ENCODE peak calls at places on chromosomes 11 and 22, in eight cellular contexts. One of them, this sample, is unnamed.

GRCh38 chr11:100682247-100682969 is 4.7 kb upstream of the ARHGAP42 start:
- DNase-seq in lower lobe of right lung: no peak
- DNase-seq in cardiac muscle cell: no peak
- DNase-seq in tibial nerve: no peak
- DNase-seq in astrocyte of the cerebellum: no peak
- DNase-seq in RWPE1: peak; percentile 18
- DNase-seq in HFF-Myc: no peak
- DNase-seq in K562: no peak
- DNase-seq in this sample: no peak

GRCh38 chr11:102269927-102270326 is 47.4 kb upstream of the BIRC3 start:
- DNase-seq in lower lobe of right lung: no peak
- DNase-seq in K562: no peak
- DNase-seq in RWPE1: peak; percentile 74
- DNase-seq in astrocyte of the cerebellum: no peak
- DNase-seq in tibial nerve: no peak
- DNase-seq in HFF-Myc: no peak
- DNase-seq in cardiac muscle cell: no peak
- DNase-seq in this sample: no peak

GRCh38 chr11:125951731-125952130 is 5.9 kb downstream of the VSIG10L2 start:
- DNase-seq in tibial nerve: no peak
- DNase-seq in HFF-Myc: no peak
- DNase-seq in lower lobe of right lung: no peak
- DNase-seq in RWPE1: no peak
- DNase-seq in cardiac muscle cell: no peak
- DNase-seq in K562: no peak
- DNase-seq in astrocyte of the cerebellum: no peak
- DNase-seq in this sample: no peak

GRCh38 chr11:130358398-130358797 is 43.7 kb upstream of the ZBTB44 start:
- DNase-seq in HFF-Myc: no peak
- DNase-seq in K562: no peak
- DNase-seq in astrocyte of the cerebellum: no peak
- DNase-seq in RWPE1: no peak
- DNase-seq in cardiac muscle cell: no peak
- DNase-seq in tibial nerve: no peak
- DNase-seq in lower lobe of right lung: no peak
- DNase-seq in this sample: no peak

GRCh38 chr11:34633990-34634725 is 13.3 kb downstream of the EHF start:
- DNase-seq in K562: no peak
- DNase-seq in cardiac muscle cell: no peak
- DNase-seq in lower lobe of right lung: no peak
- DNase-seq in HFF-Myc: no peak
- DNase-seq in astrocyte of the cerebellum: no peak
- DNase-seq in RWPE1: no peak
- DNase-seq in tibial nerve: peak; percentile 38
- DNase-seq in this sample: no peak

GRCh38 chr11:14908214-14908880 is 16.3 kb upstream of the CYP2R1 start:
- DNase-seq in K562: peak; percentile 49
- DNase-seq in lower lobe of right lung: no peak
- DNase-seq in tibial nerve: peak; percentile 19
- DNase-seq in HFF-Myc: no peak
- DNase-seq in astrocyte of the cerebellum: no peak
- DNase-seq in RWPE1: peak; percentile 48
- DNase-seq in cardiac muscle cell: peak; percentile 44
- DNase-seq in this sample: no peak

GRCh38 chr11:76234704-76235232 is 28.5 kb upstream of the WNT11 start:
- DNase-seq in HFF-Myc: no peak
- DNase-seq in lower lobe of right lung: peak; percentile 62
- DNase-seq in RWPE1: no peak
- DNase-seq in K562: no peak
- DNase-seq in astrocyte of the cerebellum: no peak
- DNase-seq in cardiac muscle cell: no peak
- DNase-seq in tibial nerve: peak; percentile 46
- DNase-seq in this sample: no peak

GRCh38 chr11:73252577-73253191 is 19.5 kb upstream of the P2RY6 start:
- DNase-seq in cardiac muscle cell: peak; percentile 68
- DNase-seq in lower lobe of right lung: no peak
- DNase-seq in RWPE1: no peak
- DNase-seq in tibial nerve: no peak
- DNase-seq in K562: peak; percentile 35
- DNase-seq in HFF-Myc: no peak
- DNase-seq in astrocyte of the cerebellum: no peak
- DNase-seq in this sample: no peak

GRCh38 chr22:37848587-37849088 is 581 bp upstream of the EIF3L start:
- DNase-seq in cardiac muscle cell: no peak
- DNase-seq in HFF-Myc: no peak
- DNase-seq in tibial nerve: no peak
- DNase-seq in RWPE1: peak; percentile 31
- DNase-seq in K562: no peak
- DNase-seq in astrocyte of the cerebellum: no peak
- DNase-seq in lower lobe of right lung: no peak
- DNase-seq in this sample: no peak

GRCh38 chr22:40602231-40602630 is 34.3 kb downstream of the MRTFA start:
- DNase-seq in lower lobe of right lung: no peak
- DNase-seq in cardiac muscle cell: no peak
- DNase-seq in K562: no peak
- DNase-seq in astrocyte of the cerebellum: no peak
- DNase-seq in RWPE1: no peak
- DNase-seq in HFF-Myc: no peak
- DNase-seq in tibial nerve: no peak
- DNase-seq in this sample: no peak

GRCh38 chr11:73988227-73988626 is 5.6 kb upstream of the UCP2 start:
- DNase-seq in astrocyte of the cerebellum: no peak
- DNase-seq in cardiac muscle cell: no peak
- DNase-seq in K562: no peak
- DNase-seq in HFF-Myc: no peak
- DNase-seq in lower lobe of right lung: no peak
- DNase-seq in RWPE1: no peak
- DNase-seq in tibial nerve: no peak
- DNase-seq in this sample: no peak

GRCh38 chr11:17734986-17735822 is 623 bp downstream of the KCNC1 start:
- DNase-seq in lower lobe of right lung: peak; percentile 68
- DNase-seq in HFF-Myc: no peak
- DNase-seq in astrocyte of the cerebellum: peak; percentile 39
- DNase-seq in cardiac muscle cell: peak; percentile 94
- DNase-seq in K562: peak; percentile 71
- DNase-seq in RWPE1: peak; percentile 68
- DNase-seq in tibial nerve: peak; percentile 24
- DNase-seq in this sample: no peak

GRCh38 chr11:78339483-78339882 is 78.1 kb downstream of the GAB2 start:
- DNase-seq in HFF-Myc: no peak
- DNase-seq in astrocyte of the cerebellum: no peak
- DNase-seq in tibial nerve: no peak
- DNase-seq in K562: peak; percentile 27
- DNase-seq in RWPE1: no peak
- DNase-seq in cardiac muscle cell: no peak
- DNase-seq in lower lobe of right lung: no peak
- DNase-seq in this sample: no peak

GRCh38 chr11:113774174-113774503 is 647 bp upstream of the ZW10 start:
- DNase-seq in K562: no peak
- DNase-seq in astrocyte of the cerebellum: no peak
- DNase-seq in HFF-Myc: no peak
- DNase-seq in lower lobe of right lung: no peak
- DNase-seq in cardiac muscle cell: no peak
- DNase-seq in RWPE1: no peak
- DNase-seq in tibial nerve: no peak
- DNase-seq in this sample: no peak

GRCh38 chr11:97454988-97455387 is 1065.2 kb downstream of the JRKL start:
- DNase-seq in tibial nerve: no peak
- DNase-seq in HFF-Myc: no peak
- DNase-seq in K562: no peak
- DNase-seq in astrocyte of the cerebellum: peak; percentile 1
- DNase-seq in cardiac muscle cell: peak; percentile 44
- DNase-seq in RWPE1: no peak
- DNase-seq in lower lobe of right lung: no peak
- DNase-seq in this sample: no peak

GRCh38 chr22:19713650-19714319 is 518 bp upstream of the SEPTIN5 start:
- DNase-seq in K562: no peak
- DNase-seq in cardiac muscle cell: peak; percentile 27
- DNase-seq in tibial nerve: no peak
- DNase-seq in RWPE1: no peak
- DNase-seq in lower lobe of right lung: no peak
- DNase-seq in astrocyte of the cerebellum: no peak
- DNase-seq in HFF-Myc: no peak
- DNase-seq in this sample: no peak
- TF ChIP-seq CTCF in K562: no peak
- TF ChIP-seq CTCF in cardiac muscle cell: no peak
- TF ChIP-seq CTCF in tibial nerve: no peak
- TF ChIP-seq CTCF in RWPE1: no peak
- TF ChIP-seq CTCF in lower lobe of right lung: no peak
- TF ChIP-seq CTCF in astrocyte of the cerebellum: no peak
- TF ChIP-seq CTCF in HFF-Myc: no peak
- TF ChIP-seq CTCF in this sample: no peak

DNA sequence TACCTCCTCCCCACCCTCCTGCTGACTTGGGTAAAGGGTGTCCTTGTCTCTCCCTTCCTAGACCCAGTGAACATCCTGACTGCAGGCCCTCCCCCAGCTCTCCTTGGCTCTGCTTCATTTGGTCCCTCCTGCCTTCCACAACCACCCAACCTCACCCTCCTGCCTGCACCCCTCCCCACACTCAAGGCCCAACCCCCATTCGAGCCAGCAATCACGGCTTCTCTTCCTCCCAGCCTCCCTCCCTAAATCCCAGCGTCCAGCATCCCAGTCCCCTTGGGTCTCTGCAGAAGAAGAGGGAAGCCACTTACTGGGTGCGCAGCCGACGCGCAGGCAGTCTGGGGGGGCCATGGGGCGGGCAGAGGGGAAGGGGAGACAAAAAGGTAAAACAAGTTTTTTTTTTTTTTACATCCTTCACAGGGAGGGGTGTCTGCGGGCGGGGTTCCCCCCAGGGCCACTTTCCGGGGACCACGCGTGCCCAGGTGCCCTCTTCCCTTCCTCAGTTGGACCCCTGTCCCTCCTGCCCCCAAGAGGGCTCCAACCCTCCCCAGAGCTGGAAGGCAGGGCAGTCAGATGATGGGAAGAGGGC is 62.5 kb downstream of the SLC22A12 start:
- DNase-seq in HFF-Myc: no peak
- DNase-seq in lower lobe of right lung: no peak
- DNase-seq in RWPE1: no peak
- DNase-seq in K562: no peak
- DNase-seq in astrocyte of the cerebellum: no peak
- DNase-seq in cardiac muscle cell: no peak
- DNase-seq in tibial nerve: no peak
- DNase-seq in this sample: no peak
- TF ChIP-seq CTCF in HFF-Myc: no peak
- TF ChIP-seq CTCF in lower lobe of right lung: no peak
- TF ChIP-seq CTCF in RWPE1: no peak
- TF ChIP-seq CTCF in K562: no peak
- TF ChIP-seq CTCF in astrocyte of the cerebellum: no peak
- TF ChIP-seq CTCF in cardiac muscle cell: no peak
- TF ChIP-seq CTCF in tibial nerve: no peak
- TF ChIP-seq CTCF in this sample: no peak

GRCh38 chr11:25970726-25971508 is 361.0 kb upstream of the ANO3 start:
- DNase-seq in HFF-Myc: no peak
- DNase-seq in K562: peak; percentile 11
- DNase-seq in cardiac muscle cell: no peak
- DNase-seq in RWPE1: peak; percentile 7
- DNase-seq in tibial nerve: no peak
- DNase-seq in lower lobe of right lung: no peak
- DNase-seq in astrocyte of the cerebellum: no peak
- DNase-seq in this sample: no peak
- TF ChIP-seq CTCF in HFF-Myc: peak; percentile 23
- TF ChIP-seq CTCF in K562: no peak
- TF ChIP-seq CTCF in cardiac muscle cell: no peak
- TF ChIP-seq CTCF in RWPE1: peak; percentile 39
- TF ChIP-seq CTCF in tibial nerve: no peak
- TF ChIP-seq CTCF in lower lobe of right lung: no peak
- TF ChIP-seq CTCF in astrocyte of the cerebellum: peak; percentile 38
- TF ChIP-seq CTCF in this sample: peak; percentile 18

DNA sequence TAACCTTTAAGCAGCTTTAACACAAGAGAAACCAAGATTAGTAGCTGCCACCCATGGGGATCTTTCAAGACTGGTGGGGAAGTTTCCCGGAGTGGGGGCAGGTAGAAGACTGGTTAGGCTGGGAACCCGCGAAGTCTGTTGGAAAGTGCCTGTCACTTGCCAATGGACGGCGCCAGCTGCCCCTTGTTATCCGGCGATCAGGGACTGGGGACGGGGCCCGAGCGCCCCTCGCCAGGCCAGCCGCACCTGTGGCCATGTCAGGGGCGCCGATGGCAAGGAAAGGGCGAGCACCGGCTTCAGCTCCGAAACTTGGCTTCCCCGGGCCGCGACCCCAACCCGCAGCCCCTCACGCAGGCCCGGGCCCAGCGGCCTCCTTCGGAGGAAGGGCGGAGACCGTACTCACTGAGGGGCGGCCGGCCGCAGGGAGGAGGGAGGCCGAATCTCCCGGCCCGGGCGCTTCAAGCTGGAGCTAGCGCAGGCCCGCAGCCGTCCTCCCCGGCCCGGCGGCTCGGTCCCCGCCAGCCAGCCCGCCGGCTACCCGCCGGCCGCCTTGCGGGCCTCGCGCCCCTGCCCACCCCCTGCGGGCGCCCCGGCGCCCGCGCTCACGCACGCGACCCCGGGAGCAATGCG is 539 bp downstream of the EIF4ENIF1 start:
- DNase-seq in tibial nerve: no peak
- DNase-seq in astrocyte of the cerebellum: no peak
- DNase-seq in RWPE1: no peak
- DNase-seq in HFF-Myc: no peak
- DNase-seq in K562: peak; percentile 27
- DNase-seq in lower lobe of right lung: peak; percentile 60
- DNase-seq in cardiac muscle cell: peak; percentile 74
- DNase-seq in this sample: no peak
- TF ChIP-seq CTCF in tibial nerve: no peak
- TF ChIP-seq CTCF in astrocyte of the cerebellum: no peak
- TF ChIP-seq CTCF in RWPE1: no peak
- TF ChIP-seq CTCF in HFF-Myc: no peak
- TF ChIP-seq CTCF in K562: no peak
- TF ChIP-seq CTCF in lower lobe of right lung: no peak
- TF ChIP-seq CTCF in cardiac muscle cell: no peak
- TF ChIP-seq CTCF in this sample: peak; percentile 8